ENCODE peak calls at places on chromosomes 6 and 20, in five cellular contexts. A is HepG2, M is NT2/D1, Z is H1, C is GM12878. Y is an unnamed sample.

GRCh38 chr6:26331809-26332226 is 33.2 kb upstream of the BTN3A2 start:
- DNase-seq in A (no peak), M (no peak), Z (no peak), C (no peak), Y (no peak)

GRCh38 chr6:20757761-20758160 is 223.5 kb downstream of the CDKAL1 start:
- DNase-seq in A (no peak), M (no peak), Z (no peak), C (no peak), Y (no peak)

GRCh38 chr6:140957334-140957733 is 1175.4 kb upstream of the GJE1 start:
- DNase-seq in A (no peak), M (no peak), Z (no peak), C (no peak), Y (no peak)

GRCh38 chr20:61436268-61436667 is 184.2 kb downstream of the CDH4 start:
- DNase-seq in A (no peak), M (no peak), Z (no peak), C (no peak), Y (no peak)

GRCh38 chr20:43751167-43752050 is 24.6 kb upstream of the GTSF1L start:
- DNase-seq in A (no peak), M (no peak), Z (no peak), C (peak), Y (no peak)

GRCh38 chr6:158718431-158719126 is 68.7 kb downstream of the SYTL3 start:
- DNase-seq in A (peak), M (peak), Z (peak), C (no peak), Y (peak)

GRCh38 chr20:45933231-45934045 is 1.0 kb upstream of the PCIF1 start:
- DNase-seq in A (peak), M (peak), Z (peak), C (peak), Y (peak)

GRCh38 chr6:169807219-169807618 is 55.8 kb downstream of the ERMARD start:
- DNase-seq in A (no peak), M (no peak), Z (no peak), C (no peak), Y (no peak)

GRCh38 chr6:7650876-7651275 is 60.9 kb downstream of the SNRNP48 start:
- DNase-seq in A (no peak), M (no peak), Z (no peak), C (no peak), Y (no peak)

GRCh38 chr20:33862709-33863403 is 51.7 kb downstream of the CHMP4B start:
- DNase-seq in A (peak), M (peak), Z (peak), C (no peak), Y (peak)

GRCh38 chr6:38215651-38216319 is 396.3 kb downstream of the ZFAND3 start:
- DNase-seq in A (no peak), M (no peak), Z (no peak), C (no peak), Y (no peak)

GRCh38 chr6:99736302-99736701 is 129.7 kb downstream of the PRDM13 start:
- DNase-seq in A (no peak), M (no peak), Z (no peak), C (no peak), Y (no peak)

GRCh38 chr6:122726649-122727048 is 52.9 kb upstream of the FABP7 start:
- DNase-seq in A (peak), M (no peak), Z (no peak), C (no peak), Y (peak)

GRCh38 chr6:6039946-6040509 is 33.3 kb upstream of the NRN1 start:
- DNase-seq in A (no peak), M (no peak), Z (no peak), C (no peak), Y (no peak)

GRCh38 chr6:22888147-22888831 is 318.9 kb downstream of the HDGFL1 start:
- DNase-seq in A (no peak), M (no peak), Z (no peak), C (no peak), Y (no peak)

DNA sequence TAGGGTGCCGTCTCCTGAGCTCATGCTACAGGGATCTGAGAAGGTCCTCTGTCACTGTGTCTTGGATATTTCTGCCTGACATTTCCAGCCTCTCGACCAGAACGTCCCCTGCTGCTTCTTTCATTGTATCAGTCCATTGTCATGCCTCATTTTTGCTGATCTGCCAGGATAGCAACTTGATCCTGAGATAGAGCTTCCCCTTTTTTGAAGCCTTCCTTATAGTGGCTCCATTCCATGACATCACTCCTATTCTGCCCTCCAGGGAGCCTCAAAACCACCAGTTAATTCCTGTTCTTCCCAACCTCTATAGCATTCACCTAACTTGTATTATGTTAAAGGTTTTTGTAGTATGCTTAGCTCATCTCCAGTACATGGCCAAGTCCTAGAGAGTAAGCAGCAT is 431.8 kb upstream of the NOX3 start:
- DNase-seq in A (no peak), M (peak), Z (no peak), C (no peak), Y (no peak)
- TF ChIP-seq SUZ12 in A (no peak), M (no peak), Z (no peak), C (no peak), Y (no peak)

GRCh38 chr20:20765696-20766095 is 53.3 kb upstream of the RALGAPA2 start:
- DNase-seq in A (no peak), M (no peak), Z (no peak), C (no peak), Y (no peak)
- TF ChIP-seq SUZ12 in A (no peak), M (no peak), Z (no peak), C (no peak), Y (no peak)

GRCh38 chr6:79824231-79824630 is 123.1 kb downstream of the ELOVL4 start:
- DNase-seq in A (no peak), M (no peak), Z (no peak), C (no peak), Y (no peak)
- TF ChIP-seq SUZ12 in A (no peak), M (no peak), Z (no peak), C (no peak), Y (no peak)

GRCh38 chr6:27956941-27957340 is at the start of gene OR2B6:
- DNase-seq in A (no peak), M (no peak), Z (no peak), C (no peak), Y (no peak)
- TF ChIP-seq SUZ12 in A (no peak), M (no peak), Z (no peak), C (no peak), Y (no peak)

GRCh38 chr6:33830635-33831240 is 26.9 kb upstream of the MLN start:
- DNase-seq in A (no peak), M (no peak), Z (no peak), C (no peak), Y (no peak)
- TF ChIP-seq SUZ12 in A (no peak), M (no peak), Z (no peak), C (no peak), Y (no peak)

GRCh38 chr20:25739615-25740320 is 43.1 kb upstream of the ZNF337 start:
- DNase-seq in A (no peak), M (no peak), Z (no peak), C (no peak), Y (no peak)
- TF ChIP-seq SUZ12 in A (no peak), M (no peak), Z (no peak), C (no peak), Y (no peak)

DNA sequence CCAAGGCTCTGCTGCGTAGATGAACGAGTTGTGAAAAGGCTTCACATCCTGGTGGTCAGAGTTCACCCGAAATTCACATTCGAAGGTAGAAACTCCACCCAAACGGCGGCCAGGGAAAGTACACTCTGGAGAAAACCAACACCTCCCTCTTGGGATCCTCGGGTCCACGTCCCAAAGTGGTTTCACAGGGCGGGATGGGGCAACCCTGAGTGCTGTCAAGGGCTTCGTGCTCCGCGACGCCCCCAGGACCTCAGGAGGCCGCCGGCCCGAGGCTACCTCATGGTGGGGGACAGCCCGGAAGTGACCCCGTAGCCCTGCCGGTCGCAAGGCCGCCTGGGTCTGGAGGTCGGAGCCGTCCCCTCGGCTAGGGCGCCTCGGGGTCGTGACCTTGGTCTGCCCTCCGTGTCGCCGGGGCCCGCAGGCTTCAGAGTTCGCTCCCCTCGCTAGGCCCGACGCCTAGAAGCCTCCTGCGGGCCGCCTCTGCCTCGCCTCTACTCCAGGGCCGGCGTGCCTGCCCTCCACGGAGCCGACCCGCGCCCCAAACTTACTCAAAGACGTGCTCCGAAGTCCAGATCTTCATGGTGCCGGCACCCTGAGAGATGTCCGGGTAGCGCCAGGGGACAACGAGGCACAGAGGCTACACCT is at the start of gene PRELID3B:
- DNase-seq in A (peak), M (no peak), Z (no peak), C (no peak), Y (no peak)
- TF ChIP-seq SUZ12 in A (no peak), M (no peak), Z (no peak), C (no peak), Y (no peak)

GRCh38 chr6:116049381-116049780 is 11.3 kb downstream of the FRK start:
- DNase-seq in A (no peak), M (no peak), Z (no peak), C (no peak), Y (no peak)
- TF ChIP-seq SUZ12 in A (no peak), M (no peak), Z (no peak), C (no peak), Y (no peak)

GRCh38 chr20:39799366-39799965 is 837.3 kb downstream of the DHX35 start:
- DNase-seq in A (no peak), M (no peak), Z (no peak), C (no peak), Y (no peak)

GRCh38 chr20:39800111-39800510 is 838.0 kb downstream of the DHX35 start:
- DNase-seq in A (no peak), M (no peak), Z (no peak), C (peak), Y (no peak)

GRCh38 chr20:39800548-39800947 is 838.4 kb downstream of the DHX35 start:
- DNase-seq in A (no peak), M (no peak), Z (no peak), C (peak), Y (no peak)

GRCh38 chr20:39795401-39796272 is 833.5 kb downstream of the DHX35 start:
- DNase-seq in A (no peak), M (no peak), Z (no peak), C (no peak), Y (no peak)
- TF ChIP-seq SUZ12 in A (no peak), M (no peak), Z (no peak), C (no peak), Y (no peak)

DNA sequence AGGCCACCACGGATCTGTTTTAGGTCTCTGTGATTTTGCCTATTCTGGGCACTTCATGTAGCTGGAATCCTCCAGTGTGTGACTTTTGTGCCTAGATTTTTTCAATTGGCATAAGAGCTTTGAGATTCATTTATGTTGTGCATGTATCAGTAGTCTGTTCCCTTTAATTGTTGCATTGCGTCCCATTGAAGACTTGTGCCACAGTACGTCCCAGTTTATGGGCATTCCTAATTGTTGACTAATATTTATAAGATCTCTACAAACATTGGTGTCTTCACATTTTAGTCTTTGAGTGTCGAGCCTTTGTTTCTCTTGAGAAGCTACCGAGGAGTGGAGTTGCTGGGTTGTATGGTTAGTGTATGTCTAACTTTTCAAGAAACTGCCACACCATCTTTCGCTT is 704 bp upstream of the FAM210B start:
- DNase-seq in A (no peak), M (no peak), Z (no peak), C (no peak), Y (no peak)
- TF ChIP-seq SUZ12 in A (no peak), M (no peak), Z (no peak), C (no peak), Y (no peak)

Y was measured in HEK293T.